ENCODE peak calls at places on chromosomes 3 and 15, in five cellular contexts. R, C, O, S and L are unnamed samples. For H3K4me1, the result is how much of the 10 kb centered on the place peaks cover.

GRCh38 chr3:9379327-9379726 is 16.5 kb downstream of the THUMPD3 start:
- DNase-seq in R (no peak), C (no peak), O (no peak), S (no peak), L (no peak)

GRCh38 chr3:37198996-37199395 is 24.6 kb upstream of the LRRFIP2 start:
- DNase-seq in R (no peak), C (no peak), O (no peak), S (no peak), L (no peak)

GRCh38 chr15:57559875-57560274 is 31.8 kb upstream of the MYZAP start:
- DNase-seq in R (peak), C (peak), O (no peak), S (peak), L (peak)

GRCh38 chr3:51375136-51375535 is 10.0 kb upstream of the MANF start:
- DNase-seq in R (no peak), C (no peak), O (no peak), S (no peak), L (no peak)

GRCh38 chr3:69675773-69676660 is 63.2 kb upstream of the MITF start:
- DNase-seq in R (no peak), C (no peak), O (no peak), S (no peak), L (no peak)

GRCh38 chr3:111072016-111072891 is 638 bp downstream of the NECTIN3 start:
- DNase-seq in R (peak), C (peak), O (peak), S (no peak), L (peak)

GRCh38 chr3:152053876-152054275 is 180.4 kb downstream of the SUCNR1 start:
- DNase-seq in R (no peak), C (no peak), O (no peak), S (no peak), L (no peak)

GRCh38 chr3:7800006-7800780 is 701.4 kb upstream of the LMCD1 start:
- DNase-seq in R (no peak), C (no peak), O (no peak), S (no peak), L (no peak)

GRCh38 chr15:42329161-42329560 is 30.1 kb upstream of the CAPN3 start:
- DNase-seq in R (no peak), C (no peak), O (no peak), S (no peak), L (no peak)

GRCh38 chr3:99366663-99367429 is 271.5 kb upstream of the COL8A1 start:
- DNase-seq in R (no peak), C (no peak), O (no peak), S (peak), L (no peak)

GRCh38 chr3:194690501-194691372 is 5.1 kb downstream of the FAM43A start:
- DNase-seq in R (no peak), C (peak), O (no peak), S (no peak), L (no peak)

GRCh38 chr3:26058774-26059455 is 269.0 kb downstream of the OXSM start:
- DNase-seq in R (no peak), C (no peak), O (no peak), S (no peak), L (no peak)

GRCh38 chr3:149306751-149307434 is 26.5 kb downstream of the TM4SF18 start:
- DNase-seq in R (no peak), C (no peak), O (no peak), S (no peak), L (no peak)

GRCh38 chr3:147616998-147617619 is 207.9 kb downstream of the ZIC1 start:
- DNase-seq in R (no peak), C (no peak), O (no peak), S (peak), L (no peak)

GRCh38 chr3:184800349-184800748 is 11.6 kb upstream of the VPS8 start:
- DNase-seq in R (peak), C (peak), O (no peak), S (no peak), L (no peak)

DNA sequence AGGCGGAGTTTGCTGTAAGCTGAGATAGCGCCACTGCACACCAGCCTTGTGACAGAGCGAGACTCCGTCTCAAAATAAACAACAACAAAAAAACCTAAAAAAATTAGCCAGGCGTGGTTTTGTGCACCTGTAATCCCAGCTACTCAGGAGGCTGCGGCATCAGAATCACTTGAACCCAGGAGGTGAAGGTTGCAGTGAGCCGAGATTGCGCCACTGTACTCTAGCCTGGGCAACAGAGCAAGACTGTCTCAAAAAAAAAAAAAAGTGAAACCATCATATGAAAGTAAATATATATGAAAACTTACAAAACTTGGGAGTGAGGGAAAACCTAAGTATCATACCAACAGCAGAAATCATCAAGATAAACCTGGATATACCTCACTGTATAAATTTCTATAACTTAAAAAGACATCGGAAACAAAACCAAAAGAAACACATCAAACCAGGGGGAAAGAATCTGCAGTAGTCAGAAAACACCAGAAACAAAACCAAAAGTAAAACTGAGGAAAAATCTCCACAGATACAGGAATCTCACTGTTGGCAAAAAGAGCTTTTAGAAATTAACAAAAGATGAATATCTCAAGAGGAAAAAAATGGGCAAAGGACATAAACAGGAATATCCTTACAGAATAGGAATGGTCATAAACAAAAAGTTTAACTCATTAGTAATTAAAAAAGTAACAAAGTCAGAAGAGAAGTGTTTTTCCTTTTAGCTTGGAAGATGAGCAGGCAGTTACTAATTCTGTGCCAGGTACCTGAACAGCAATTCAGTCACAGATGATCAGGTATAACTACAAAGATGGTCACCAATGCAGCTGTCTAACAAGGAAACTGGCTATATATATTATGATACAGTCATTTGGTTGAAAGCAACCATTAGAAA is 41.3 kb downstream of the ETV5 start:
- DNase-seq in R (no peak), C (no peak), O (no peak), S (no peak), L (no peak)
- H3K4me3 ChIP-seq in R (no peak), C (no peak), O (no peak), S (no peak), L (no peak)

DNA sequence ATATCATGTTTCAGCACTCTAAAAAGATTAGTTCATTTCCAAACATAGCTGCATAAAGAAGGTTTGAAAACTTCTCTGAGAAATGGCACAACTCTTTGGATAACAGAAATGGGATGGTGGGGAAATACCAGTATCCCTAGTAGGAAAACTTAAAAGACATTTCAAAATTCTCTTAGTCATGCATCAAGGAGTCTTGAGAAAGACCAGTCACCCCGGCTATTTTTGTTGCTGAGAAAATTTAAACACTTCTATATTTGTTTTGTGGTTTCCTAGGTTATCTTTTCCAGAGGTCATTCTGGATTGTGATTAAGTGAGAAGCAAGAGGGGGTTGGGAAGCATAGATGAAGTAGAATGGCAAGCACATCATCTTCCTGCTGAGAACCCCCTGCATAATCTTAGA is 447.7 kb upstream of the THBS1 start:
- DNase-seq in R (no peak), C (no peak), O (no peak), S (no peak), L (no peak)
- H3K4me1 ChIP-seq in R (under half), C (under half), O (under half), S (under half), L (under half)

DNA sequence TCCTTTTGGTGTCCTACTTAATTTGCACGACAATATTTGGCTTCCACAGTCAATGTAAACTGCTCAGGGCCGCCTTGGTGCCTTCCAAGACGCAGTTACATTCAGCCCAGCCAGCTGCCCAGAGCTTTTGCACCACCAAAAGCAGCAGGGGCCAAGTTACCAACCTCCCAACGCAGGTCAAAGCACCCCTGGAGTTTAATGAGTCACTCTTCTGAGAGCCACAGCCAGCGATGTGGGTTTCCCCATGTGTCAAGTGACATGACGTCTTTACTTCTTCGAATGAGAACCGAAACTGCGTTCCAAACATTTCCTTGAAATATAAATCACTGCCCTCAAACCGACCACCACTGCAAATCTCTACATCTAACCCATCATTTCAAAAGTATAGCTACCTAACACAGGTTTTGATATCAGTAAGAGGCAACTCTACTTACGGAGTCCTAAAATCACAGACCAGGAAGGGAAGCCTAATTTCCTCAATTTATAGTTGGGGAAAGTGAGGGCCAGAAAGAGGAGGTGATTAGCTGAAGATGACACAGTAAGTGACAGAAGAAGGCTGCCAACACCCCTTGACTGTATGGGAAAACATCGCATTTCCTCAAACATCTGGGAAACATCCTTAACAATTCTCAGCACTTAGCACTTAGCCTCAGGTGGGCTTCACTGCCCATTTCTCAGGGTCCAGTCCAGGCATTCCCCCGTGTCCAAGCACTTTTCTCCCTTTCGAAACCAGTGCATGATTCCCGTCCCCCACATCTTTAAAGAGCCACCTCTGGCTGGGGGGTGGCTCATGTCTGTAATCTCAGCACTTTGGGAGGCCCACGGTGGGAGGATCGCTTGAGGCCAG is 24.5 kb downstream of the MB21D2 start:
- DNase-seq in R (peak), C (no peak), O (peak), S (peak), L (no peak)
- TF ChIP-seq POLR2AphosphoS5 in R (peak), C (no peak), O (no peak), S (peak), L (no peak)

GRCh38 chr3:30893678-30894325 is 659 bp downstream of the GADL1 start:
- DNase-seq in R (no peak), C (no peak), O (no peak), S (no peak), L (no peak)
- H3K4me3 ChIP-seq in R (peak), C (peak), O (peak), S (peak), L (peak)

GRCh38 chr15:64454282-64454681 is 6.1 kb upstream of the ZNF609 start:
- DNase-seq in R (no peak), C (no peak), O (no peak), S (no peak), L (no peak)
- H3K4me1 ChIP-seq in R (under half), C (half or more), O (under half), S (under half), L (under half)

DNA sequence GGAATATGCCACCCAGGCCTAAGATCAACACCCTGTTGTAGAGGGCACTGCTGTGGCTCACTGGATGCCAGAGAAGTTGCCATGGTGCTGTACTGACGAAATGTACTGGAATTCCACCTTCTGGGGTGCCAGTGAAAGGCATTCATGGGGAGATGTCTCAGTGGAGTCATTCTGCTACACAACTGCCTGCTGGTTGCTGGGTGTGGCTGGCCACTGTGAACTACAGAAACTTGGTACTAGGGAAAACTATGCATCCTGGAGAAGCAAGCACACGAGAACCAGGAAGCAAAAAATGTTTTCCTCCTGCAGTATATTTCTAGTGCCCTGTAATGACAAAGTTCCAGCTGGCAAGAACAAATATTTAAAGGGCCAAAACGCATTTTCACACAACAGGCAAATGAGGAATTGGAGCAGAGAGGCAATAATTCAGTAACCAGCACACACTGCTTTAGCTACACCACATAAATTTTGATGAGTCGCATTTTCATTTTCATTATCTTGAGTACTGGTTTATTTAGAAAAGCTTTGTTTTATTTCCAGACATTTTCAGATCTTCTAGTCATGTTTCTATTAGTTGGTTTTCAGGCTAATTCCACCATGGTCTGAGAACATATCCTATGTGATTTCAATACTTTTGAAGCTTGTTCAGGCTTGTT is 18.3 kb upstream of the RFX7 start:
- DNase-seq in R (peak), C (peak), O (no peak), S (no peak), L (no peak)
- TF ChIP-seq POLR2AphosphoS5 in R (no peak), C (no peak), O (no peak), S (no peak), L (no peak)

DNA sequence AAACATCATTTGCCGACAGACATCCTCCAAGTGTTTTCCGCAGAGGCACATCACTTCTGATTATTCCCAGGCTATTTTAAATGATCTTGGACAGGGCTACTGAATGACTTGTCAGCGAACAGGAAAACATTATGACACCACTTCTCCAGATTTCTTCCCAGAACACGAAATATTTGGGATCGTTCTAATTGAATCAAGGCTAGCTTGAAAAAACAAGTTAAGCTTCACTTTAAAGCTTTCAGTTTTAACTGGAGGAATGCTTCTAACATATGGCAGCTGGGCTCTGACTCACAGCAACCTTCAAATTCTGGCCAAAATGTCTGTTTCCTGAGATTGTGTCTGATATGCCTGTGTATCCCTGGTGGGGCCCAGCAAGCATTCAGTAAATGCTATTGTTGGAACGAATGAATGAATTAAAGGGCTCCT is 127.0 kb upstream of the ICE2 start:
- DNase-seq in R (no peak), C (no peak), O (no peak), S (no peak), L (no peak)
- H3K4me3 ChIP-seq in R (no peak), C (no peak), O (no peak), S (no peak), L (peak)